ENCODE peak calls at places on chromosome 16, in eight cellular contexts. One of them, this sample, is unnamed.

GRCh38 chr16:22077700-22078313 is 14.5 kb upstream of the VWA3A start:
- DNase-seq in aorta: peak
- DNase-seq in breast epithelium: no peak
- DNase-seq in GM23248: peak
- DNase-seq in ascending aorta: no peak
- DNase-seq in stimulated activated naive CD4-positive, alpha-beta T cell: peak
- DNase-seq in Peyer's patch: peak
- DNase-seq in caudate nucleus: no peak
- DNase-seq in this sample: peak

GRCh38 chr16:2284797-2285576 is 17.1 kb upstream of the RNPS1 start:
- DNase-seq in aorta: no peak
- DNase-seq in ascending aorta: no peak
- DNase-seq in stimulated activated naive CD4-positive, alpha-beta T cell: no peak
- DNase-seq in Peyer's patch: no peak
- DNase-seq in breast epithelium: no peak
- DNase-seq in caudate nucleus: no peak
- DNase-seq in GM23248: no peak
- DNase-seq in this sample: no peak

GRCh38 chr16:30691907-30692306 is 7.1 kb upstream of the SRCAP start:
- DNase-seq in breast epithelium: no peak
- DNase-seq in aorta: no peak
- DNase-seq in caudate nucleus: no peak
- DNase-seq in ascending aorta: no peak
- DNase-seq in stimulated activated naive CD4-positive, alpha-beta T cell: no peak
- DNase-seq in Peyer's patch: no peak
- DNase-seq in GM23248: no peak
- DNase-seq in this sample: no peak

GRCh38 chr16:27326738-27327585 is 13.2 kb downstream of the IL4R start:
- DNase-seq in ascending aorta: peak
- DNase-seq in stimulated activated naive CD4-positive, alpha-beta T cell: peak
- DNase-seq in breast epithelium: peak
- DNase-seq in GM23248: peak
- DNase-seq in aorta: peak
- DNase-seq in caudate nucleus: no peak
- DNase-seq in Peyer's patch: peak
- DNase-seq in this sample: no peak

GRCh38 chr16:73669535-73670274 is 621.8 kb upstream of the ZFHX3 start:
- DNase-seq in ascending aorta: no peak
- DNase-seq in GM23248: no peak
- DNase-seq in breast epithelium: no peak
- DNase-seq in aorta: no peak
- DNase-seq in caudate nucleus: no peak
- DNase-seq in Peyer's patch: no peak
- DNase-seq in stimulated activated naive CD4-positive, alpha-beta T cell: no peak
- DNase-seq in this sample: no peak

GRCh38 chr16:57475711-57476339 is 10.5 kb downstream of the DOK4 start:
- DNase-seq in GM23248: peak
- DNase-seq in caudate nucleus: no peak
- DNase-seq in breast epithelium: peak
- DNase-seq in aorta: peak
- DNase-seq in ascending aorta: no peak
- DNase-seq in stimulated activated naive CD4-positive, alpha-beta T cell: peak
- DNase-seq in Peyer's patch: no peak
- DNase-seq in this sample: peak

GRCh38 chr16:15946257-15947044 is 3.0 kb upstream of the ABCC1 start:
- DNase-seq in Peyer's patch: no peak
- DNase-seq in caudate nucleus: no peak
- DNase-seq in GM23248: peak
- DNase-seq in stimulated activated naive CD4-positive, alpha-beta T cell: no peak
- DNase-seq in ascending aorta: no peak
- DNase-seq in aorta: peak
- DNase-seq in breast epithelium: no peak
- DNase-seq in this sample: no peak

GRCh38 chr16:1535391-1536291 is 2.2 kb downstream of the TMEM204 start:
- DNase-seq in stimulated activated naive CD4-positive, alpha-beta T cell: peak
- DNase-seq in caudate nucleus: no peak
- DNase-seq in Peyer's patch: no peak
- DNase-seq in ascending aorta: no peak
- DNase-seq in breast epithelium: no peak
- DNase-seq in aorta: no peak
- DNase-seq in GM23248: peak
- DNase-seq in this sample: no peak

GRCh38 chr16:1662543-1662942 is 15.5 kb upstream of the JPT2 start:
- DNase-seq in caudate nucleus: no peak
- DNase-seq in aorta: no peak
- DNase-seq in Peyer's patch: no peak
- DNase-seq in GM23248: no peak
- DNase-seq in breast epithelium: no peak
- DNase-seq in ascending aorta: no peak
- DNase-seq in stimulated activated naive CD4-positive, alpha-beta T cell: no peak
- DNase-seq in this sample: no peak

GRCh38 chr16:57092786-57093301 is 461 bp downstream of the CPNE2 start:
- DNase-seq in ascending aorta: no peak
- DNase-seq in GM23248: peak
- DNase-seq in Peyer's patch: peak
- DNase-seq in stimulated activated naive CD4-positive, alpha-beta T cell: peak
- DNase-seq in caudate nucleus: no peak
- DNase-seq in breast epithelium: no peak
- DNase-seq in aorta: peak
- DNase-seq in this sample: no peak

GRCh38 chr16:35598696-35599332 is 2139.4 kb downstream of the TP53TG3F start:
- DNase-seq in stimulated activated naive CD4-positive, alpha-beta T cell: no peak
- DNase-seq in GM23248: no peak
- DNase-seq in Peyer's patch: no peak
- DNase-seq in breast epithelium: no peak
- DNase-seq in aorta: no peak
- DNase-seq in ascending aorta: no peak
- DNase-seq in caudate nucleus: no peak
- DNase-seq in this sample: no peak

GRCh38 chr16:11080999-11081630 is 136.8 kb downstream of the CLEC16A start:
- DNase-seq in aorta: peak
- DNase-seq in GM23248: no peak
- DNase-seq in Peyer's patch: no peak
- DNase-seq in caudate nucleus: no peak
- DNase-seq in stimulated activated naive CD4-positive, alpha-beta T cell: no peak
- DNase-seq in ascending aorta: no peak
- DNase-seq in breast epithelium: no peak
- DNase-seq in this sample: no peak

GRCh38 chr16:11047057-11047456 is 102.7 kb downstream of the CLEC16A start:
- DNase-seq in ascending aorta: no peak
- DNase-seq in caudate nucleus: no peak
- DNase-seq in stimulated activated naive CD4-positive, alpha-beta T cell: no peak
- DNase-seq in breast epithelium: no peak
- DNase-seq in aorta: no peak
- DNase-seq in GM23248: peak
- DNase-seq in Peyer's patch: no peak
- DNase-seq in this sample: no peak

GRCh38 chr16:75280331-75280804 is 28.9 kb upstream of the BCAR1 start:
- DNase-seq in aorta: no peak
- DNase-seq in breast epithelium: no peak
- DNase-seq in GM23248: no peak
- DNase-seq in caudate nucleus: no peak
- DNase-seq in ascending aorta: no peak
- DNase-seq in stimulated activated naive CD4-positive, alpha-beta T cell: no peak
- DNase-seq in Peyer's patch: no peak
- DNase-seq in this sample: no peak

GRCh38 chr16:4677390-4677789 is 16.0 kb upstream of the NUDT16L1 start:
- DNase-seq in GM23248: no peak
- DNase-seq in aorta: no peak
- DNase-seq in Peyer's patch: no peak
- DNase-seq in ascending aorta: no peak
- DNase-seq in caudate nucleus: no peak
- DNase-seq in breast epithelium: no peak
- DNase-seq in stimulated activated naive CD4-positive, alpha-beta T cell: no peak
- DNase-seq in this sample: no peak

GRCh38 chr16:49856741-49857330 is 924 bp upstream of the ZNF423 start:
- DNase-seq in stimulated activated naive CD4-positive, alpha-beta T cell: peak
- DNase-seq in caudate nucleus: peak
- DNase-seq in aorta: peak
- DNase-seq in ascending aorta: no peak
- DNase-seq in Peyer's patch: peak
- DNase-seq in GM23248: peak
- DNase-seq in breast epithelium: peak
- DNase-seq in this sample: no peak

GRCh38 chr16:58196898-58197313 is 1.0 kb downstream of the CSNK2A2 start:
- DNase-seq in ascending aorta: no peak
- DNase-seq in caudate nucleus: no peak
- DNase-seq in aorta: no peak
- DNase-seq in GM23248: peak
- DNase-seq in breast epithelium: no peak
- DNase-seq in stimulated activated naive CD4-positive, alpha-beta T cell: no peak
- DNase-seq in Peyer's patch: no peak
- DNase-seq in this sample: no peak

GRCh38 chr16:12538667-12539081 is 265.0 kb downstream of the CPPED1 start:
- DNase-seq in aorta: no peak
- DNase-seq in Peyer's patch: no peak
- DNase-seq in stimulated activated naive CD4-positive, alpha-beta T cell: no peak
- DNase-seq in caudate nucleus: no peak
- DNase-seq in GM23248: no peak
- DNase-seq in ascending aorta: no peak
- DNase-seq in breast epithelium: no peak
- DNase-seq in this sample: no peak

GRCh38 chr16:67021321-67021720 is 7.6 kb upstream of the CBFB start:
- DNase-seq in ascending aorta: no peak
- DNase-seq in stimulated activated naive CD4-positive, alpha-beta T cell: no peak
- DNase-seq in aorta: no peak
- DNase-seq in caudate nucleus: no peak
- DNase-seq in GM23248: no peak
- DNase-seq in Peyer's patch: peak
- DNase-seq in breast epithelium: no peak
- DNase-seq in this sample: no peak

GRCh38 chr16:22250522-22250921 is 44.4 kb downstream of the EEF2K start:
- DNase-seq in breast epithelium: no peak
- DNase-seq in stimulated activated naive CD4-positive, alpha-beta T cell: no peak
- DNase-seq in caudate nucleus: no peak
- DNase-seq in Peyer's patch: no peak
- DNase-seq in aorta: no peak
- DNase-seq in GM23248: peak
- DNase-seq in ascending aorta: no peak
- DNase-seq in this sample: no peak

GRCh38 chr16:23214796-23215195 is 32.3 kb downstream of the SCNN1G start:
- DNase-seq in ascending aorta: no peak
- DNase-seq in GM23248: no peak
- DNase-seq in caudate nucleus: no peak
- DNase-seq in breast epithelium: no peak
- DNase-seq in stimulated activated naive CD4-positive, alpha-beta T cell: no peak
- DNase-seq in aorta: no peak
- DNase-seq in Peyer's patch: no peak
- DNase-seq in this sample: no peak

GRCh38 chr16:4765511-4766474 is 1.2 kb downstream of the ZNF500 start:
- DNase-seq in aorta: no peak
- DNase-seq in ascending aorta: no peak
- DNase-seq in caudate nucleus: no peak
- DNase-seq in stimulated activated naive CD4-positive, alpha-beta T cell: no peak
- DNase-seq in GM23248: peak
- DNase-seq in breast epithelium: no peak
- DNase-seq in Peyer's patch: no peak
- DNase-seq in this sample: no peak

GRCh38 chr16:30525844-30526136 is 576 bp downstream of the ZNF768 start:
- DNase-seq in aorta: no peak
- DNase-seq in caudate nucleus: no peak
- DNase-seq in Peyer's patch: no peak
- DNase-seq in ascending aorta: no peak
- DNase-seq in breast epithelium: no peak
- DNase-seq in GM23248: no peak
- DNase-seq in stimulated activated naive CD4-positive, alpha-beta T cell: peak
- DNase-seq in this sample: no peak

GRCh38 chr16:8958344-8958808 is 5.3 kb downstream of the USP7 start:
- DNase-seq in stimulated activated naive CD4-positive, alpha-beta T cell: no peak
- DNase-seq in GM23248: peak
- DNase-seq in ascending aorta: no peak
- DNase-seq in aorta: peak
- DNase-seq in caudate nucleus: no peak
- DNase-seq in breast epithelium: no peak
- DNase-seq in Peyer's patch: no peak
- DNase-seq in this sample: no peak

GRCh38 chr16:25151996-25152395 is 40.5 kb downstream of the LCMT1 start:
- DNase-seq in aorta: no peak
- DNase-seq in stimulated activated naive CD4-positive, alpha-beta T cell: no peak
- DNase-seq in ascending aorta: no peak
- DNase-seq in caudate nucleus: no peak
- DNase-seq in Peyer's patch: no peak
- DNase-seq in GM23248: peak
- DNase-seq in breast epithelium: no peak
- DNase-seq in this sample: no peak

This sample was measured in substantia nigra.